ENCODE peak calls at places on chromosomes 12 and 14, in ten cellular contexts. One of them, this sample, is unnamed.

GRCh38 chr12:94714378-94714777 is 64.0 kb upstream of the TMCC3 start:
- DNase-seq in HuH-7: no peak
- DNase-seq in AG09309: no peak
- DNase-seq in cardiac muscle cell: peak; percentile 32
- DNase-seq in kidney: no peak
- DNase-seq in IMR-90: peak; percentile 34
- DNase-seq in H7: no peak
- DNase-seq in stromal cell of bone marrow: peak; percentile 36
- DNase-seq in fibroblast of mammary gland: peak; percentile 91
- DNase-seq in AG10803: no peak
- DNase-seq in this sample: no peak

GRCh38 chr14:52844262-52845060 is 53.1 kb upstream of the GNPNAT1 start:
- DNase-seq in HuH-7: no peak
- DNase-seq in AG09309: no peak
- DNase-seq in cardiac muscle cell: peak; percentile 31
- DNase-seq in kidney: no peak
- DNase-seq in IMR-90: no peak
- DNase-seq in H7: peak; percentile 30
- DNase-seq in stromal cell of bone marrow: no peak
- DNase-seq in fibroblast of mammary gland: peak; percentile 19
- DNase-seq in AG10803: peak; percentile 28
- DNase-seq in this sample: no peak

GRCh38 chr14:53109028-53109687 is 44.0 kb downstream of the DDHD1 start:
- DNase-seq in HuH-7: no peak
- DNase-seq in AG09309: no peak
- DNase-seq in cardiac muscle cell: no peak
- DNase-seq in kidney: no peak
- DNase-seq in IMR-90: no peak
- DNase-seq in H7: no peak
- DNase-seq in stromal cell of bone marrow: peak; percentile 50
- DNase-seq in fibroblast of mammary gland: no peak
- DNase-seq in AG10803: peak; percentile 18
- DNase-seq in this sample: no peak

GRCh38 chr14:62428429-62429203 is 616.6 kb downstream of the KCNH5 start:
- DNase-seq in HuH-7: no peak
- DNase-seq in AG09309: no peak
- DNase-seq in cardiac muscle cell: peak; percentile 53
- DNase-seq in kidney: no peak
- DNase-seq in IMR-90: peak; percentile 65
- DNase-seq in H7: no peak
- DNase-seq in stromal cell of bone marrow: no peak
- DNase-seq in fibroblast of mammary gland: peak; percentile 5
- DNase-seq in AG10803: peak; percentile 1
- DNase-seq in this sample: no peak

GRCh38 chr14:52703225-52703624 is 3.8 kb upstream of the PSMC6 start:
- DNase-seq in HuH-7: no peak
- DNase-seq in AG09309: peak; percentile 90
- DNase-seq in cardiac muscle cell: peak; percentile 98
- DNase-seq in kidney: no peak
- DNase-seq in IMR-90: peak; percentile 98
- DNase-seq in H7: no peak
- DNase-seq in stromal cell of bone marrow: peak; percentile 98
- DNase-seq in fibroblast of mammary gland: peak; percentile 98
- DNase-seq in AG10803: peak; percentile 96
- DNase-seq in this sample: no peak

GRCh38 chr14:103015426-103015825 is 41.9 kb downstream of the CDC42BPB start:
- DNase-seq in HuH-7: no peak
- DNase-seq in AG09309: no peak
- DNase-seq in cardiac muscle cell: no peak
- DNase-seq in kidney: no peak
- DNase-seq in IMR-90: no peak
- DNase-seq in H7: peak; percentile 39
- DNase-seq in stromal cell of bone marrow: no peak
- DNase-seq in fibroblast of mammary gland: no peak
- DNase-seq in AG10803: no peak
- DNase-seq in this sample: no peak

GRCh38 chr12:67681145-67681778 is 32.7 kb downstream of the DYRK2 start:
- DNase-seq in HuH-7: no peak
- DNase-seq in AG09309: peak; percentile 86
- DNase-seq in cardiac muscle cell: peak; percentile 95
- DNase-seq in kidney: no peak
- DNase-seq in IMR-90: peak; percentile 97
- DNase-seq in H7: no peak
- DNase-seq in stromal cell of bone marrow: peak; percentile 97
- DNase-seq in fibroblast of mammary gland: peak; percentile 97
- DNase-seq in AG10803: peak; percentile 96
- DNase-seq in this sample: no peak

GRCh38 chr14:92294506-92294905 is 28.5 kb upstream of the SLC24A4 start:
- DNase-seq in HuH-7: no peak
- DNase-seq in AG09309: no peak
- DNase-seq in cardiac muscle cell: no peak
- DNase-seq in kidney: no peak
- DNase-seq in IMR-90: no peak
- DNase-seq in H7: no peak
- DNase-seq in stromal cell of bone marrow: no peak
- DNase-seq in fibroblast of mammary gland: no peak
- DNase-seq in AG10803: no peak
- DNase-seq in this sample: no peak

GRCh38 chr12:12716151-12716844 is 870 bp upstream of the CDKN1B start:
- DNase-seq in HuH-7: peak; percentile 46
- DNase-seq in AG09309: no peak
- DNase-seq in cardiac muscle cell: peak; percentile 48
- DNase-seq in kidney: no peak
- DNase-seq in IMR-90: peak; percentile 31
- DNase-seq in H7: peak; percentile 40
- DNase-seq in stromal cell of bone marrow: no peak
- DNase-seq in fibroblast of mammary gland: peak; percentile 46
- DNase-seq in AG10803: no peak
- DNase-seq in this sample: no peak

GRCh38 chr12:117896009-117896408 is 72.8 kb downstream of the KSR2 start:
- DNase-seq in HuH-7: no peak
- DNase-seq in AG09309: no peak
- DNase-seq in cardiac muscle cell: no peak
- DNase-seq in kidney: no peak
- DNase-seq in IMR-90: no peak
- DNase-seq in H7: no peak
- DNase-seq in stromal cell of bone marrow: no peak
- DNase-seq in fibroblast of mammary gland: no peak
- DNase-seq in AG10803: no peak
- DNase-seq in this sample: no peak

GRCh38 chr14:61537567-61538463 is 157.5 kb upstream of the HIF1A start:
- DNase-seq in HuH-7: peak; percentile 46
- DNase-seq in AG09309: peak; percentile 67
- DNase-seq in cardiac muscle cell: peak; percentile 90
- DNase-seq in kidney: no peak
- DNase-seq in IMR-90: peak; percentile 90
- DNase-seq in H7: peak; percentile 62
- DNase-seq in stromal cell of bone marrow: peak; percentile 62
- DNase-seq in fibroblast of mammary gland: peak; percentile 86
- DNase-seq in AG10803: peak; percentile 90
- DNase-seq in this sample: no peak

GRCh38 chr12:3534511-3534910 is 43.5 kb downstream of the PRMT8 start:
- DNase-seq in HuH-7: no peak
- DNase-seq in AG09309: no peak
- DNase-seq in cardiac muscle cell: no peak
- DNase-seq in kidney: no peak
- DNase-seq in IMR-90: no peak
- DNase-seq in H7: no peak
- DNase-seq in stromal cell of bone marrow: no peak
- DNase-seq in fibroblast of mammary gland: no peak
- DNase-seq in AG10803: no peak
- DNase-seq in this sample: no peak

GRCh38 chr12:18700254-18700653 is 37.6 kb downstream of the PLCZ1 start:
- DNase-seq in HuH-7: no peak
- DNase-seq in AG09309: peak; percentile 91
- DNase-seq in cardiac muscle cell: peak; percentile 97
- DNase-seq in kidney: no peak
- DNase-seq in IMR-90: peak; percentile 96
- DNase-seq in H7: no peak
- DNase-seq in stromal cell of bone marrow: peak; percentile 93
- DNase-seq in fibroblast of mammary gland: peak; percentile 97
- DNase-seq in AG10803: peak; percentile 97
- DNase-seq in this sample: no peak

GRCh38 chr14:35213869-35214387 is 78.3 kb upstream of the PSMA6 start:
- DNase-seq in HuH-7: no peak
- DNase-seq in AG09309: no peak
- DNase-seq in cardiac muscle cell: peak; percentile 47
- DNase-seq in kidney: no peak
- DNase-seq in IMR-90: peak; percentile 47
- DNase-seq in H7: no peak
- DNase-seq in stromal cell of bone marrow: no peak
- DNase-seq in fibroblast of mammary gland: peak; percentile 65
- DNase-seq in AG10803: peak; percentile 15
- DNase-seq in this sample: no peak

GRCh38 chr14:94621358-94622134 is 9.4 kb downstream of the SERPINA3 start:
- DNase-seq in HuH-7: no peak
- DNase-seq in AG09309: no peak
- DNase-seq in cardiac muscle cell: no peak
- DNase-seq in kidney: no peak
- DNase-seq in IMR-90: no peak
- DNase-seq in H7: no peak
- DNase-seq in stromal cell of bone marrow: no peak
- DNase-seq in fibroblast of mammary gland: no peak
- DNase-seq in AG10803: no peak
- DNase-seq in this sample: no peak

GRCh38 chr12:81953541-81953940 is 194.4 kb upstream of the PPFIA2 start:
- DNase-seq in HuH-7: no peak
- DNase-seq in AG09309: no peak
- DNase-seq in cardiac muscle cell: no peak
- DNase-seq in kidney: no peak
- DNase-seq in IMR-90: no peak
- DNase-seq in H7: no peak
- DNase-seq in stromal cell of bone marrow: no peak
- DNase-seq in fibroblast of mammary gland: peak; percentile 31
- DNase-seq in AG10803: no peak
- DNase-seq in this sample: no peak

GRCh38 chr14:104977681-104978647 is at the start of gene AHNAK2:
- DNase-seq in HuH-7: peak; percentile 89
- DNase-seq in AG09309: no peak
- DNase-seq in cardiac muscle cell: peak; percentile 79
- DNase-seq in kidney: peak; percentile 92
- DNase-seq in IMR-90: peak; percentile 67
- DNase-seq in H7: peak; percentile 98
- DNase-seq in stromal cell of bone marrow: no peak
- DNase-seq in fibroblast of mammary gland: peak; percentile 68
- DNase-seq in AG10803: peak; percentile 68
- DNase-seq in this sample: peak; percentile 94